ENCODE peak calls at places on chromosomes 5 and 9, in five cellular contexts. C, T, A, Z and J are unnamed samples.

GRCh38 chr5:41402845-41403244 is 107.6 kb downstream of the PLCXD3 start:
- DNase-seq in Z (no peak), T (no peak), A (no peak), C (no peak), J (no peak)

GRCh38 chr9:131887680-131888079 is 147.8 kb upstream of the RAPGEF1 start:
- DNase-seq in A (no peak), T (no peak), Z (no peak), C (no peak), J (no peak)

GRCh38 chr5:118068886-118069285 is 919.5 kb downstream of the DTWD2 start:
- DNase-seq in T (no peak), A (no peak), Z (no peak), C (no peak), J (no peak)

GRCh38 chr5:27523629-27524028 is 485.2 kb upstream of the CDH9 start:
- DNase-seq in A (no peak), C (no peak), Z (no peak), T (no peak), J (no peak)

GRCh38 chr5:42992035-42992570 is 48.0 kb downstream of the ANXA2R start:
- DNase-seq in T (peak), A (peak), C (peak), Z (no peak), J (no peak)

GRCh38 chr9:13535141-13535540 is 255.6 kb upstream of the MPDZ start:
- DNase-seq in C (no peak), A (no peak), Z (no peak), T (no peak), J (no peak)

GRCh38 chr5:136203303-136203922 is 10.5 kb upstream of the SMIM32 start:
- DNase-seq in T (peak), A (no peak), C (no peak), Z (no peak), J (no peak)

GRCh38 chr9:72980600-72981265 is 27.9 kb upstream of the ALDH1A1 start:
- DNase-seq in T (no peak), C (no peak), A (no peak), Z (no peak), J (no peak)

GRCh38 chr5:76391014-76391413 is 12.1 kb upstream of the IQGAP2 start:
- DNase-seq in C (no peak), A (no peak), T (no peak), Z (no peak), J (no peak)

GRCh38 chr5:124783794-124784193 is 37.4 kb upstream of the ZNF608 start:
- DNase-seq in A (no peak), T (no peak), Z (no peak), C (no peak), J (no peak)

GRCh38 chr5:134656690-134657089 is 8.1 kb downstream of the SEC24A start:
- DNase-seq in Z (no peak), T (no peak), A (no peak), C (no peak), J (no peak)

GRCh38 chr9:36053971-36054370 is 17.3 kb downstream of the RECK start:
- DNase-seq in T (no peak), C (no peak), A (no peak), Z (no peak), J (no peak)

GRCh38 chr5:113050606-113051391 is 74.2 kb downstream of the DCP2 start:
- DNase-seq in T (no peak), A (no peak), C (peak), Z (no peak), J (no peak)

GRCh38 chr5:138972230-138972629 is 97.1 kb upstream of the LRRTM2 start:
- DNase-seq in T (no peak), Z (no peak), C (no peak), A (no peak), J (no peak)

GRCh38 chr9:36818242-36818938 is 215.7 kb downstream of the PAX5 start:
- DNase-seq in Z (no peak), A (no peak), T (no peak), C (no peak), J (no peak)

GRCh38 chr5:501040-501832 is 23.0 kb downstream of the SLC9A3 start:
- DNase-seq in C (no peak), T (no peak), A (no peak), Z (no peak), J (no peak)

GRCh38 chr5:137415231-137415681 is 83.9 kb downstream of the SPOCK1 start:
- DNase-seq in A (no peak), Z (no peak), T (no peak), C (no peak), J (no peak)

GRCh38 chr5:28809811-28810750 is 1771.7 kb upstream of the CDH9 start:
- DNase-seq in A (no peak), C (peak), Z (no peak), T (no peak), J (no peak)

GRCh38 chr9:100111235-100111634 is 12.2 kb downstream of the INVS start:
- DNase-seq in Z (no peak), T (no peak), C (no peak), A (no peak), J (no peak)

GRCh38 chr5:139077899-139078298 is 120.3 kb downstream of the SIL1 start:
- DNase-seq in A (no peak), Z (no peak), T (no peak), C (no peak), J (no peak)

GRCh38 chr5:14217587-14217986 is 74.4 kb downstream of the TRIO start:
- DNase-seq in Z (no peak), A (no peak), T (no peak), C (no peak), J (no peak)

GRCh38 chr5:120463026-120463770 is 902 bp upstream of the PRR16 start:
- DNase-seq in A (no peak), C (no peak), T (no peak), Z (no peak), J (no peak)

GRCh38 chr5:154072782-154073171 is 34.0 kb downstream of the MFAP3 start:
- DNase-seq in T (no peak), A (no peak), C (no peak), Z (no peak), J (no peak)

GRCh38 chr5:151347364-151347763 is at the start of gene SLC36A2:
- DNase-seq in C (no peak), Z (no peak), T (no peak), A (no peak), J (no peak)

GRCh38 chr9:120875954-120876841 is 790 bp downstream of the PHF19 start:
- DNase-seq in C (peak), A (peak), Z (no peak), T (peak), J (peak)

GRCh38 chr5:80975065-80975464 is 14.9 kb downstream of the RASGRF2 start:
- DNase-seq in Z (no peak), T (no peak), C (no peak), A (no peak), J (no peak)

GRCh38 chr5:88870280-88870679 is 12.7 kb downstream of the MEF2C start:
- DNase-seq in A (no peak), T (no peak), Z (no peak), C (no peak), J (no peak)

GRCh38 chr5:172533399-172534228 is 79.3 kb upstream of the SH3PXD2B start:
- DNase-seq in Z (no peak), A (no peak), C (no peak), T (peak), J (no peak)

GRCh38 chr5:55037046-55037771 is 13.2 kb downstream of the GZMK start:
- DNase-seq in A (peak), C (no peak), T (peak), Z (no peak), J (no peak)

GRCh38 chr5:124908603-124909451 is 162.4 kb upstream of the ZNF608 start:
- DNase-seq in Z (peak), T (no peak), A (no peak), C (no peak), J (no peak)

GRCh38 chr5:171736976-171737848 is 48.4 kb upstream of the SMIM23 start:
- DNase-seq in Z (no peak), C (no peak), A (no peak), T (no peak), J (no peak)

GRCh38 chr5:169701910-169702451 is 64.9 kb downstream of the DOCK2 start:
- DNase-seq in C (peak), A (no peak), T (no peak), Z (no peak), J (peak)

GRCh38 chr5:135192351-135192750 is 158.3 kb upstream of the PITX1 start:
- DNase-seq in T (peak), C (peak), A (no peak), Z (no peak), J (no peak)

DNA sequence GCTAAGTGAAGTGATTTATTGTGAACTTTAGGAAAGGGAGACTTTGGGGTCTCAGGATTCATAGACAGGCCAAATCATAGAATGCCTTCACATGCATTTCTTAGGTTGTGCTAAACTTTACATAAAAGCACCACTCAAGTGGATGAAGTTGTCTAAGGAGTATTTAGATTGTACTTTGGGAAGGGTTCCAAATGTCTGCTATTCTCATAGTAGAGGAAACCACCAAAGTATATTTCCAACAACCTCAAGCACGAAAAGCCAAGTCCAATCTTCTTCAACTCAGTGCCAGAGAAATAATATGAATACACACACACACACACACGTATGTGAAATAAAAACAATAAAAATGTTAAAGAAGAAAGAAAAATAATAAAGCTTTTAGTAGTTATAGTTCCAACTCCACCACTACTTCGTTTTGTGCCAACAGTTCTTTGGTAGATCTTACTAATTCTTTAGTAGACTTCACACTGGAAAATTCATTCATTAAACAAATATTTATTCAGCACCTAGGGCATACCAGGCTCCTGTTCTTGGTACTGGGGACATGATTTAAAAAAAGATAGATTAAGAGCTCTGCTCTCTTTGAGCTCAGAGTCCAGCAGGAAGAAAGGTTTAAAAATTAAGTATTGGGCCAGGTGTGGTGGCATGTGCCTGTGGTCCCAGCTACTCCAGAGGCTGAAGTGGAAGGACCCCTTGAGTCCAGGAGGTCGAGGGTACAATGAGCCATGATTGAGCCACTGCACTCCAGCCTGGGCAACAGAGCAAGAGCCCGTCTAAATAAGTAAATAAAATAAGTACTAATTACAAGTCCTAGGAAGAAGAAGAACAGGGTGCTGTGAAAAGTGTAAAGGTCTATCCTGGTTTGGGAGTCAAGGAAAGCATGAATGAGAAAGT is 41.5 kb downstream of the ENC1 start:
- DNase-seq in C (no peak), Z (no peak), T (no peak), A (no peak), J (no peak)
- TF ChIP-seq JUND in C (no peak), Z (no peak), T (no peak), A (no peak), J (no peak)

DNA sequence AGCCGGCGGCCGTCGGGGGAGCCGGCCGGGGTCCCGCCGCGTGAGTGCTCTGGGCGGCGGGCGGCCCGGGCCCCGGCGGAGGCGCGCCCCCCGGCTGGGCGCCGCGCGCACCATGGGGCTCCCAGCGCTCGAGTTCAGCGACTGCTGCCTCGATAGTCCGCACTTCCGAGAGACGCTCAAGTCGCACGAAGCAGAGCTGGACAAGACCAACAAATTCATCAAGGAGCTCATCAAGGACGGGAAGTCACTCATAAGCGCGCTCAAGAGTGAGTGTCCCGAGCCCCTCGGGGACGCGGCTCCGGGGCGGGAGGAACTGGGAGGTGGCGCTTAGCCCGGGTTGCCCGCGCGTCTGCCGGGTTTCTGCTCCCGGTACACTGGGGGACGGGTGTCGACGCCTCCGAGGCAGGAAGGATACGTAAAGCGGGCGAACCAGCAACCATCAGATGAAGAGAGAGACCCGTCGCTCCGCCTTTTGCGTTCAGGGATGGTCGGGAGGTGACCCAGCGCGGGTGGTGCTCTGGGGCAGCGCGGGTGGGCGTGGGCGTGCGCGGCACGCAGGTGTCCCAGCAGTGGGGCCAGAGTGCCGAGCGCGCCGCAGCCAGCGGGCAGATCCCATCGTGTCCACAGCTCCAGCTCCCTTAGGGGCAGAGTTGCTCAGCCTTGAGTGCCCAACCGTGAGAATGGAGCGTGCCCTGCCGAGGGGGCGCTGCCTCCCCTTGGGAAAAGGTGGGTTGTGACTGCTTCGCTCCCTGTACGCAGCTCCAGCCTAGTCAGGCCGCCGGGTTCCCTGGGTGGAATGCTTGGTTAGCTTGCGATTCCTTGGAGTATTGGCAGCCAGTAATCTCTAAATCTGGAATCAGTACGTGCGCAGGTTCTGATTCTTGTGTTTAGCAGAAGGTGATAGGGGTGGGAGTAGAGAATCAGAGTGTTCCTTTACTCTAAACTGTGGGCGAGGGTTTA is 753 bp downstream of the ARHGAP26 start:
- DNase-seq in C (peak), Z (no peak), A (no peak), T (peak), J (peak)
- TF ChIP-seq JUND in C (no peak), Z (no peak), A (no peak), T (no peak), J (no peak)

DNA sequence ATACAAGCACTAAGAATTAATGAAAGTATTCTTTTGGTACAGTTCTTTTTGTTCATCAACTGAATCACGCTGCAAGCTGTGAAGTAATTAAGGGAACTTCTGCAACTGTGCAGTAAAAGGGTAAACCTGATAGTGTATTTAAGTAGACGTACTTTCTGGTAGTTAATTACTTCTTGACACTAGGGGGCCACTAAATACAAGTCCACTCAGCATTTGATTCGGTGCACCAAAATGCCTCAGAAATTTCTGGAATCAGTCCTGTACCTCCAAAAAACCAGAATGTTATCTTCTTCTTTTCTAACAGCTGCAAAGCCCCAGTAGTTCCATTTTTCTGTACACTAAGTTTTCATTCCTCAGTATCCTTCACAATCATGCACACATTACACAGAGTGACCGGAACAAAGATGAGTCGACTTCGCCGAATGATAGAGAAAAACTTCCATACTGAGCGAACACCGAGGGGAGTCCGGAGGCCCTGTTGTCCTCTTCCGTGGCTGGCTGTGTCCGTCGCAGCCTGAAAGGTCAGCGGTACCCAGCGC is 500 bp downstream of the GFM2 start:
- DNase-seq in C (peak), A (peak), Z (no peak), T (no peak), J (peak)
- TF ChIP-seq JUND in C (no peak), A (no peak), Z (no peak), T (no peak), J (no peak)

DNA sequence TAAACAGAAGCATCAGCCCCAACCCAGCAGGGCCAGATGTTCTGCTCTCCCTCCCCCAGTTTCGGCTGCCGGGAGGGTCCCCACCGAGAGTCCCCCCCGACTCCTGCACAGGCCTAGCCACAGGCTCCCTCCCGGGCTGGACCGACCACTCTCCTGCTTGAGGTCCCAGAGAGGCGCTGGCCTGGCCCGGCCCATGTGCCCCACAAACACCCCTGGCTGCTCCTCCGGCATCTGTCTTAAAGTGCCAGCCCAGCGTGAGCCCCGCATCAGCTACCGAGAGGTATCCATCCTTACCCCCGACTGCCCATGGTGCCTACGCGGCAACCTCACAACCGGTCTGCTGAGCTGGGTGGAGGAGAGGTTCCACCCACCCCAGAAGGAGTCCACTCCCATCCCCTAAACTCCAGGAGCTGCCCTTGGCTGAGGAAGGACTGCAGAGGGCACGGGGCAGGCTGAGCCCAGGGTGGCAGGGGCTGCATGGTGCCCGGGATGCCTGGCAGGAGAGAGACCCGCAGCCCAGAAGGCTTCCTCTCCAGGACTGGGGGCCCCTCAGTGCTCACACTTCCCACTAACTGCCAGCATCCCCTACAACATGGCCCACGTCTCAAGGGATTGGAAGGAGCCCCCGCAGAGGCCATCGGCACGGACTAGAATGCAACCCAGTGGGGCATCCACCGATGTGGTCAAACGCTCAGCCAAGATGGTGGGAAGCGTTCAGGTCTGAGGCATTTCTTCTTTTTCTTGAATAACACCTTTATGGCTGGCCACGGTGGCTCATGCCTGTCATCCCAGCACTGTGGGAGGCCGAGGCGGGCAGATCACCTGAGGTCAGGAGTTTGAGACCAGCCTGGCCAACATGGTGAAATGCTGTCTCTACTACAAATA is 15.6 kb upstream of the EGFL7 start:
- DNase-seq in A (no peak), C (no peak), T (peak), Z (no peak), J (no peak)
- TF ChIP-seq JUND in A (no peak), C (no peak), T (no peak), Z (no peak), J (no peak)

GRCh38 chr9:97512966-97513560 is 11.6 kb downstream of the TMOD1 start:
- DNase-seq in T (no peak), C (no peak), A (no peak), Z (no peak), J (no peak)

GRCh38 chr9:97508852-97509251 is 7.4 kb downstream of the TMOD1 start:
- DNase-seq in T (peak), Z (no peak), C (no peak), A (no peak), J (no peak)

GRCh38 chr9:97514531-97514930 is 13.1 kb downstream of the TMOD1 start:
- DNase-seq in T (no peak), C (no peak), A (no peak), Z (no peak), J (no peak)

GRCh38 chr9:97511762-97512429 is 10.4 kb downstream of the TMOD1 start:
- DNase-seq in T (peak), A (no peak), C (no peak), Z (no peak), J (no peak)

GRCh38 chr9:97510797-97511761 is 9.6 kb downstream of the TMOD1 start:
- DNase-seq in C (peak), Z (peak), T (peak), A (no peak), J (no peak)
- TF ChIP-seq JUND in C (peak), Z (peak), T (no peak), A (no peak), J (no peak)

DNA sequence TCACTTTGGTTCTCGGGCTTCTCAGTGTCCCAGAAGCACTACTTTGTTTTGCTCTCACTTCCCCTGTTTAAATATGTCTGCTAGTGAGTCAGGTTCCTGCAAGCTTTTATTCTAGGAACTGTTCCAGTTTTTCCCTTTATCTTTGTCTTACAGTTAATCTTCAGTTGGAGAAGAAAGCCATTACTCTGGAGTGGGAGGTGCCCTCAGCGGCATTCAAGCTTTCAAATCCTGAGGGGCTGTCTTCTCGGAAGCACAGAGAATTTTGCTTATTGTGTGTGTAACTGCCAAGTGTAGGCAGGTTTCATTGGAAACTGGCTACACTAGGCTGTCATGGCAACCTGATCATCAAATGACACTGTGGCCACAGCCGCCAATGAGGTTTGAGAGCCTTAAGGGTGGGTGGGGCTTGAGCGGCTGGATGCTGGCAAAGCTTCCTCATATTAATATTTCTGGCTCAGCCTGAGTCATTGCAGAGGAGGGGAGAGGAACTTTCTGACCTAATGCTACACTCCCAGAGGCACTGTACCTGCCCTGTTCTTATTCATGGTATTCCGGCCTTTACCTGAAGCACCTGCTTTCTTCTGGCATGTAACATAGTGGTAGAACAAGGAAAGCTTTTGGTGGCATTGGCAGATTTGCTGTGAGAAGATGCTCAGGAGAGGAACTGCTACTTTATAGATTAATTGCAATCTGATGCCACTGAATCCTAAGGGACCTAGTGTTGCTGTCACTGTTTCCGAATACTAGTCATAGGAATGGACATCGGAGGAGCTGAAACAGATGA is 26.3 kb downstream of the SLC25A25 start:
- DNase-seq in Z (no peak), A (peak), T (no peak), C (peak), J (peak)
- TF ChIP-seq JUND in Z (no peak), A (no peak), T (no peak), C (peak), J (no peak)

GRCh38 chr5:105430516-105430915 is 1867.9 kb upstream of the NUDT12 start:
- DNase-seq in Z (no peak), T (no peak), A (no peak), C (no peak), J (no peak)
- TF ChIP-seq JUND in Z (no peak), T (no peak), A (no peak), C (no peak), J (no peak)